ENCODE peak calls at places on chromosomes 4 and X, in ten cellular contexts. L, K, W, S, X, B, T, Z, J and Y are unnamed samples.

GRCh38 chr4:174135530-174135929 is 147.9 kb downstream of the FBXO8 start:
- DNase-seq in L (no peak), K (no peak), W (no peak), S (no peak), X (no peak), B (no peak), T (no peak), Z (no peak), J (no peak), Y (no peak)

GRCh38 chr4:156946508-156947197 is 24.9 kb downstream of the PDGFC start:
- DNase-seq in L (no peak), K (no peak), W (no peak), S (no peak), X (no peak), B (peak), T (no peak), Z (peak), J (peak), Y (no peak)

GRCh38 chrX:129956765-129957164 is 25.7 kb upstream of the BCORL1 start:
- DNase-seq in L (no peak), K (no peak), W (no peak), S (no peak), X (no peak), B (no peak), T (no peak), Z (no peak), J (no peak), Y (no peak)

GRCh38 chrX:154327026-154327820 is 31.6 kb downstream of the TKTL1 start:
- DNase-seq in L (no peak), K (no peak), W (no peak), S (no peak), X (no peak), B (no peak), T (no peak), Z (no peak), J (no peak), Y (no peak)

GRCh38 chr4:126051709-126052424 is 737.1 kb downstream of the FAT4 start:
- DNase-seq in L (no peak), K (no peak), W (no peak), S (no peak), X (no peak), B (peak), T (no peak), Z (peak), J (no peak), Y (no peak)

GRCh38 chr4:56696056-56696455 is 15.0 kb upstream of the HOPX start:
- DNase-seq in L (no peak), K (no peak), W (no peak), S (no peak), X (no peak), B (no peak), T (no peak), Z (no peak), J (no peak), Y (no peak)

GRCh38 chrX:135520022-135520552 is 373 bp upstream of the INTS6L start:
- DNase-seq in L (no peak), K (peak), W (no peak), S (no peak), X (no peak), B (peak), T (no peak), Z (no peak), J (no peak), Y (peak)

GRCh38 chrX:12330841-12331240 is 192.6 kb downstream of the FRMPD4 start:
- DNase-seq in L (no peak), K (no peak), W (no peak), S (no peak), X (no peak), B (no peak), T (no peak), Z (no peak), J (no peak), Y (no peak)

GRCh38 chrX:40094041-40094899 is 3.5 kb downstream of the BCOR start:
- DNase-seq in L (no peak), K (peak), W (no peak), S (peak), X (no peak), B (peak), T (no peak), Z (no peak), J (peak), Y (no peak)

GRCh38 chr4:38449506-38450174 is 214.4 kb upstream of the KLF3 start:
- DNase-seq in L (no peak), K (no peak), W (no peak), S (peak), X (no peak), B (peak), T (no peak), Z (no peak), J (no peak), Y (peak)

GRCh38 chrX:9604111-9604907 is 139.5 kb downstream of the TBL1X start:
- DNase-seq in L (no peak), K (no peak), W (no peak), S (no peak), X (no peak), B (peak), T (no peak), Z (no peak), J (peak), Y (no peak)

GRCh38 chr4:158581161-158581560 is 59.5 kb downstream of the RXFP1 start:
- DNase-seq in L (no peak), K (no peak), W (no peak), S (no peak), X (no peak), B (peak), T (no peak), Z (no peak), J (no peak), Y (no peak)

GRCh38 chr4:148056879-148057278 is 325.0 kb downstream of the ARHGAP10 start:
- DNase-seq in L (no peak), K (peak), W (peak), S (peak), X (peak), B (peak), T (peak), Z (peak), J (peak), Y (peak)

GRCh38 chrX:118536687-118537461 is 41.3 kb downstream of the DOCK11 start:
- DNase-seq in L (no peak), K (peak), W (no peak), S (peak), X (no peak), B (peak), T (peak), Z (no peak), J (no peak), Y (peak)

GRCh38 chr4:182447938-182448280 is 204.7 kb downstream of the TENM3 start:
- DNase-seq in L (no peak), K (peak), W (no peak), S (peak), X (no peak), B (peak), T (no peak), Z (no peak), J (no peak), Y (no peak)

GRCh38 chr4:1717129-1718094 is 3.7 kb downstream of the TMEM129 start:
- DNase-seq in L (no peak), K (no peak), W (no peak), S (no peak), X (no peak), B (no peak), T (no peak), Z (no peak), J (no peak), Y (no peak)

GRCh38 chr4:77473509-77473908 is 132.1 kb upstream of the CXCL13 start:
- DNase-seq in L (no peak), K (peak), W (no peak), S (peak), X (no peak), B (peak), T (peak), Z (no peak), J (no peak), Y (peak)

GRCh38 chr4:109046549-109047171 is 255.8 kb downstream of the COL25A1 start:
- DNase-seq in L (no peak), K (no peak), W (peak), S (no peak), X (no peak), B (peak), T (no peak), Z (no peak), J (peak), Y (no peak)

GRCh38 chrX:118666521-118666920 is 60.9 kb upstream of the IL13RA1 start:
- DNase-seq in L (no peak), K (no peak), W (no peak), S (no peak), X (no peak), B (no peak), T (no peak), Z (no peak), J (no peak), Y (no peak)

GRCh38 chrX:47581731-47582647 is at the start of gene TIMP1:
- DNase-seq in L (peak), K (peak), W (peak), S (peak), X (peak), B (peak), T (peak), Z (peak), J (peak), Y (peak)

GRCh38 chr4:5547651-5548249 is 160.6 kb downstream of the EVC2 start:
- DNase-seq in L (no peak), K (no peak), W (no peak), S (no peak), X (no peak), B (no peak), T (no peak), Z (no peak), J (no peak), Y (no peak)

GRCh38 chrX:48715066-48715465 is 18.5 kb downstream of the SUV39H1 start:
- DNase-seq in L (no peak), K (no peak), W (no peak), S (no peak), X (no peak), B (peak), T (no peak), Z (no peak), J (no peak), Y (no peak)

GRCh38 chrX:110087485-110088356 is 84.8 kb downstream of the TMEM164 start:
- DNase-seq in L (no peak), K (no peak), W (no peak), S (no peak), X (no peak), B (peak), T (no peak), Z (peak), J (peak), Y (no peak)

GRCh38 chrX:26915064-26915463 is 548.1 kb downstream of the PPP4R3C start:
- DNase-seq in L (no peak), K (no peak), W (no peak), S (no peak), X (no peak), B (no peak), T (no peak), Z (no peak), J (no peak), Y (no peak)

GRCh38 chr4:76206222-76206942 is 7.2 kb downstream of the SCARB2 start:
- DNase-seq in L (no peak), K (no peak), W (no peak), S (no peak), X (no peak), B (no peak), T (no peak), Z (no peak), J (no peak), Y (no peak)

GRCh38 chr4:59044316-59044715 is 1934.1 kb upstream of the IGFBP7 start:
- DNase-seq in L (no peak), K (no peak), W (no peak), S (no peak), X (no peak), B (no peak), T (no peak), Z (no peak), J (no peak), Y (no peak)